ENCODE peak calls at places on chromosomes 4 and X, in six cellular contexts. Z is OCI-LY7, N is mesothelial cell of epicardium, U is astrocyte of the spinal cord, H is kidney, E is prostate gland. O is an unnamed sample.

GRCh38 chrX:103817502-103817901 is 14.6 kb downstream of the RAB9B start:
- DNase-seq in E (peak; percentile 33), H (no peak), Z (peak; percentile 71), U (peak; percentile 49), N (no peak), O (no peak)

GRCh38 chr4:143616771-143617170 is 83.7 kb downstream of the FREM3 start:
- DNase-seq in N (no peak), H (no peak), U (peak; percentile 70), E (no peak), Z (no peak), O (no peak)

GRCh38 chrX:39985116-39985515 is 112.6 kb downstream of the BCOR start:
- DNase-seq in U (no peak), Z (no peak), H (no peak), N (no peak), E (no peak), O (no peak)

GRCh38 chrX:136497556-136498048 is at the start of gene HTATSF1:
- DNase-seq in E (no peak), U (no peak), N (no peak), H (peak; percentile 60), Z (no peak), O (peak; percentile 26)

GRCh38 chr4:188439641-188440311 is 300.5 kb downstream of the TRIML1 start:
- DNase-seq in U (no peak), E (peak; percentile 51), H (no peak), N (no peak), Z (no peak), O (no peak)

GRCh38 chr4:137794779-137795178 is 262.5 kb upstream of the PCDH18 start:
- DNase-seq in H (no peak), E (no peak), N (no peak), U (peak; percentile 3), Z (no peak), O (no peak)

GRCh38 chrX:111284615-111285294 is 14.5 kb upstream of the CAPN6 start:
- DNase-seq in U (no peak), Z (no peak), N (no peak), E (no peak), H (no peak), O (no peak)

GRCh38 chrX:20363003-20363674 is 96.4 kb upstream of the RPS6KA3 start:
- DNase-seq in U (no peak), E (no peak), N (no peak), Z (no peak), H (no peak), O (no peak)

GRCh38 chr4:5371415-5372190 is 320.3 kb downstream of the STK32B start:
- DNase-seq in N (no peak), Z (no peak), H (no peak), E (no peak), U (no peak), O (no peak)

GRCh38 chr4:65865489-65865888 is 195.2 kb upstream of the EPHA5 start:
- DNase-seq in E (no peak), H (no peak), U (peak; percentile 9), N (no peak), Z (peak; percentile 1), O (no peak)

GRCh38 chr4:32133734-32134133 is 1413.6 kb downstream of the PCDH7 start:
- DNase-seq in E (no peak), H (no peak), Z (no peak), N (no peak), U (no peak), O (no peak)

GRCh38 chr4:145580906-145581305 is 38.3 kb upstream of the MMAA start:
- DNase-seq in Z (no peak), E (peak; percentile 56), U (peak; percentile 43), N (no peak), H (no peak), O (no peak)

GRCh38 chrX:146602246-146602645 is 207.3 kb upstream of the CXorf51B start:
- DNase-seq in U (no peak), H (no peak), Z (no peak), N (no peak), E (no peak), O (no peak)

GRCh38 chrX:154458116-154458953 is at the start of gene PLXNA3:
- DNase-seq in U (no peak), N (peak; percentile 74), E (no peak), Z (peak; percentile 48), H (no peak), O (peak; percentile 71)

GRCh38 chr4:125762537-125762936 is 447.8 kb downstream of the FAT4 start:
- DNase-seq in H (no peak), U (no peak), E (no peak), N (no peak), Z (no peak), O (no peak)

GRCh38 chr4:48699470-48699869 is 80.6 kb downstream of the FRYL start:
- DNase-seq in U (no peak), Z (no peak), H (no peak), E (no peak), N (no peak), O (no peak)

GRCh38 chr4:25792200-25792791 is 70.5 kb downstream of the SEL1L3 start:
- DNase-seq in U (no peak), N (no peak), Z (peak; percentile 40), E (no peak), H (no peak), O (peak; percentile 35)
- TF ChIP-seq CTCF in U (peak; percentile 38), N (no peak), Z (peak; percentile 81), E (no peak), H (peak; percentile 28), O (no peak)

GRCh38 chr4:119212964-119213606 is 572 bp downstream of the USP53 start:
- DNase-seq in N (peak; percentile 73), U (peak; percentile 97), H (peak; percentile 97), Z (peak; percentile 85), E (peak; percentile 72), O (peak; percentile 87)

GRCh38 chr4:119211856-119212250 is 660 bp upstream of the USP53 start:
- DNase-seq in Z (peak; percentile 68), U (no peak), N (no peak), E (no peak), H (no peak), O (no peak)

GRCh38 chr4:119210760-119211159 is 1.8 kb upstream of the USP53 start:
- DNase-seq in U (peak; percentile 16), H (no peak), N (no peak), Z (no peak), E (no peak), O (no peak)

GRCh38 chr4:119209586-119209985 is 2.9 kb upstream of the USP53 start:
- DNase-seq in N (no peak), U (no peak), H (no peak), Z (no peak), E (no peak), O (no peak)

GRCh38 chr4:119212251-119212963 is at the start of gene USP53:
- DNase-seq in H (peak; percentile 100), N (peak; percentile 99), Z (peak; percentile 95), U (peak; percentile 99), E (peak; percentile 99), O (peak; percentile 99)
- TF ChIP-seq CTCF in H (no peak), N (no peak), Z (no peak), U (no peak), E (no peak), O (no peak)

GRCh38 chrX:149513713-149514427 is 8.8 kb upstream of the IDS start:
- DNase-seq in N (no peak), E (no peak), Z (no peak), U (peak; percentile 65), H (no peak), O (no peak)

GRCh38 chrX:149511081-149511480 is 6.0 kb upstream of the IDS start:
- DNase-seq in H (no peak), Z (no peak), E (no peak), N (no peak), U (no peak), O (no peak)

GRCh38 chrX:149515954-149516602 is 11.0 kb upstream of the IDS start:
- DNase-seq in N (no peak), E (no peak), U (no peak), H (no peak), Z (no peak), O (no peak)

GRCh38 chrX:149510386-149510785 is 5.3 kb upstream of the IDS start:
- DNase-seq in E (no peak), H (no peak), U (no peak), Z (no peak), N (no peak), O (no peak)

DNA sequence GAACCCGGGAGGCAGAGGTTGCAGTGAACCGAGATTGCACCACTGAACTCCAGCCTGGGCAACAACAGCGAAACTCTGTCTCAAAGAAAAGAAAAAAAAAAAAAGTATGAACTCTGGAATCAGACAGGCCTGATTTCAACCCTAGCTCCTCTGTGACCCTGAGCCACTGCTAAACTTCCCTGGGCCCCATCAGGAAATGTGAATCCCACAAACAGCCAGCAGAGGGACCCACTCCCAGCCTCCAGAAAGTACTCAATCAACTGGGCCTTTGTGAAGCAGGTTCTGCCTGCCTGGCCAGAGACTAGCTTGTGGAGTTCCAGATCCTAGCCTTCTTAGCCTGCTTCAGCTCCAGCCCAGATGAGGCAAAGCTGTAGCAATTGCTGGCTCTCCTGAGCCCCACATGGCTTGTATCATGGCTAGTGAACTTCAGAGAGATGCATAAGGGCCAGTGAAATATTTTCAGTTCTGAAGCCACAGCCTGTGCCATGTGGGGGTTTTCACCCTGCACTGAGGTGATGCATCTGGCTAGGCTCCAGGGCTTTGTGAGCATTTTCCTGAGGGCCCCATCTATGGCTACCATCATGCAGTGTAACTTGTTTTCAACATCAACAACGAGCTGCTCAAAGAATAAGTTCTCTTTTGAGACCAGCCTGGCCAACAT is 7.2 kb upstream of the IDS start:
- DNase-seq in U (peak; percentile 37), E (peak; percentile 37), H (no peak), Z (peak; percentile 55), N (no peak), O (peak; percentile 51)
- TF ChIP-seq CTCF in U (peak; percentile 68), E (no peak), H (peak; percentile 37), Z (peak; percentile 71), N (peak; percentile 52), O (peak; percentile 61)

GRCh38 chr4:3787489-3788365 is 21.5 kb downstream of the ADRA2C start:
- DNase-seq in E (no peak), N (no peak), U (no peak), H (peak; percentile 53), Z (no peak), O (no peak)

GRCh38 chr4:3784469-3785291 is 18.5 kb downstream of the ADRA2C start:
- DNase-seq in H (peak; percentile 57), N (no peak), Z (no peak), U (no peak), E (no peak), O (peak; percentile 54)

GRCh38 chr4:3788366-3788660 is 22.1 kb downstream of the ADRA2C start:
- DNase-seq in N (no peak), H (peak; percentile 68), U (no peak), Z (no peak), E (no peak), O (no peak)

GRCh38 chr4:3785292-3785565 is 19.0 kb downstream of the ADRA2C start:
- DNase-seq in Z (no peak), N (no peak), H (peak; percentile 52), U (no peak), E (no peak), O (no peak)

DNA sequence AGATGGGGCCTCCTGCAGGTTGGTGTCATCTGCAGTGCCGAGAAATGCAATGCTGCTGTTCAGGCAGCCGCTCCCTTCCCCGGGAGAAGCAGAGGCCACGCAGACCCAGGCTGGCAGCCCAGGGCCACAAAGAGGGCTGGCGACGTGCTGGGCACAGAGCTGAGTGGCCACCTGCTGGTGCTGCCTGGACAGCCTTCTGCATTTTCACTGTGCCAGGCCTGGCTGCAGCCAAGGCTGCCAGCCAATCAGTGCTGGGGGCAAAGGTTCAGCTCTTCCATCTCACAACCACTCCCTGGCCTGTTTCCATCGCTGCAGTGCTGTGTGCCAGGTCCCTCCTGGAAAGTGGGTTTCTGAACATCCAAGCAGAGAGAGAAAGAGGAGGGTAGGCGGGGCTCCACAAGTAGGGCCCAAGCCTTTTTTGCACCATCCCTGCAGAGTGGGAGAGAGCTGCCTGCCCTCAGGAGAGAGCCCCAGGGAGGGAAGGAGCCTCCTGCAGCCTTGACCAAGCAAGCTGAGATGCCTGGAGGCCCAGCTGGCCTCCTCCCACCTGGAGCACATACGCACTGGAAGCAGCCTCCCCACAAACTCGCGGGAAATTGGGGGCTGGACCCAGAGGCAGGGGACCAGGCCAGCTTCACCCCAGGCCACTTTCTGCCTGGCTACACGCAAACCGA is 20.1 kb downstream of the ADRA2C start:
- DNase-seq in U (no peak), Z (no peak), N (no peak), E (no peak), H (peak; percentile 53), O (no peak)
- TF ChIP-seq CTCF in U (no peak), Z (no peak), N (no peak), E (no peak), H (peak; percentile 46), O (no peak)

O was measured in glutamatergic neuron.